ENCODE peak calls at places on chromosomes 5 and 9, in four cellular contexts. U is IMR-90, F is endothelial cell of umbilical vein, K is K562. D is an unnamed sample.

GRCh38 chr5:126994485-126994884 is 35.9 kb downstream of the MARCHF3 start:
- DNase-seq in U (no peak), F (no peak), K (no peak), D (no peak)

GRCh38 chr9:128714586-128715435 is 9.1 kb downstream of the ZDHHC12 start:
- DNase-seq in U (no peak), F (no peak), K (no peak), D (no peak)

GRCh38 chr5:85896499-85896898 is 721.2 kb upstream of the COX7C start:
- DNase-seq in U (no peak), F (no peak), K (no peak), D (no peak)

GRCh38 chr5:74056102-74056788 is 430.2 kb downstream of the ARHGEF28 start:
- DNase-seq in U (no peak), F (no peak), K (no peak), D (no peak)

GRCh38 chr9:34584970-34585369 is 4.6 kb downstream of the CNTFR start:
- DNase-seq in U (no peak), F (no peak), K (no peak), D (no peak)

GRCh38 chr5:9105851-9106250 is 440.0 kb downstream of the SEMA5A start:
- DNase-seq in U (peak; percentile 55), F (no peak), K (no peak), D (no peak)

GRCh38 chr5:177478711-177479646 is 5.5 kb upstream of the DBN1 start:
- DNase-seq in U (peak; percentile 66), F (no peak), K (no peak), D (no peak)

GRCh38 chr5:83430130-83431010 is 41.2 kb upstream of the VCAN start:
- DNase-seq in U (peak; percentile 69), F (peak; percentile 67), K (peak; percentile 79), D (no peak)

GRCh38 chr5:10332301-10332700 is 21.2 kb upstream of the MARCHF6 start:
- DNase-seq in U (no peak), F (no peak), K (no peak), D (no peak)

GRCh38 chr9:121651295-121652036 is at the start of gene DAB2IP:
- DNase-seq in U (peak; percentile 39), F (peak; percentile 59), K (no peak), D (no peak)

GRCh38 chr5:169904568-169904967 is 75.7 kb downstream of the INSYN2B start:
- DNase-seq in U (no peak), F (no peak), K (no peak), D (no peak)

GRCh38 chr5:135930029-135930948 is 24.5 kb downstream of the LECT2 start:
- DNase-seq in U (no peak), F (no peak), K (no peak), D (no peak)

GRCh38 chr5:118553662-118554061 is 434.7 kb downstream of the DTWD2 start:
- DNase-seq in U (peak; percentile 12), F (no peak), K (no peak), D (peak; percentile 25)

GRCh38 chr5:40676643-40677333 is 2.9 kb upstream of the PTGER4 start:
- DNase-seq in U (peak; percentile 87), F (peak; percentile 93), K (no peak), D (peak; percentile 66)

GRCh38 chr5:56155992-56156584 is 77.0 kb downstream of the ANKRD55 start:
- DNase-seq in U (no peak), F (no peak), K (no peak), D (no peak)

GRCh38 chr5:160293386-160293785 is 19.0 kb downstream of the CCNJL start:
- DNase-seq in U (no peak), F (no peak), K (no peak), D (no peak)

GRCh38 chr5:160297004-160297403 is 15.4 kb downstream of the CCNJL start:
- DNase-seq in U (peak; percentile 21), F (no peak), K (no peak), D (no peak)

GRCh38 chr5:160296496-160296895 is 15.9 kb downstream of the CCNJL start:
- DNase-seq in U (no peak), F (no peak), K (no peak), D (no peak)

GRCh38 chr5:160291467-160291866 is 20.9 kb downstream of the CCNJL start:
- DNase-seq in U (no peak), F (no peak), K (no peak), D (peak; percentile 61)

DNA sequence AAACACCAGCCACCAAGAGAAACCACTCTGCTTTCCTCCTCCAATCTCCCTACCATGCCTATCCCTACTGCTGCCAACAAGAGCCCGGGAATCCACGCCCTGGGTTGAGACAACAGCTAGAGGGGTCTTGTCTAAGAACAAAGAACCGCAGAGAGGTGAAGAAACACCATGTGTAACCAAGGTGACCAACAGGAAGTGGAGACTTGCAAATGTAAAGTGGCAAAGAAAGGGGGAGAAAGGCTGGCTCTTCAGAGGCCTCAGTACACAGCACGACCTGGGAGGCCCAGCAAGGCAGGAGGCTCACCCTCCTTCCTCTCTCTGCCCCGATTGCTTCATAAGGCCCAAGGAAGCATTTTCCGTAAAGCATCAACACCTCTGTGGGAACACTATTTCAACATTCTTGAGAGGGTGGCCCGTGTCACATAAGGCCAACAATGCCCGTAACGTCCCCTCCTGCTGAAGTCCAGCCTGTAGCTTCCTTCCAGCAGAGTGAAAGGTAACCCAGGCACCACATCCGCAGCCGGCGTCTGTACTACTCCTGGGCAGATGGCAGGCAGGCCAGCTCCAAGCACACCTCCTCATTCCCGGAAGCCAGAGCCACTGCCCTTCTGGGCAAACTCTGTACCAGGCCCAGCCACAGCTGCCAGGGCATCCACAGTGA is 18.3 kb downstream of the CCNJL start:
- DNase-seq in U (no peak), F (no peak), K (no peak), D (no peak)
- H3K9me1 ChIP-seq in U (peaks cover 4% of the 10 kb centered on the region), F (no peaks in the 10 kb centered on the region), K (no peaks in the 10 kb centered on the region), D (no peaks in the 10 kb centered on the region)

DNA sequence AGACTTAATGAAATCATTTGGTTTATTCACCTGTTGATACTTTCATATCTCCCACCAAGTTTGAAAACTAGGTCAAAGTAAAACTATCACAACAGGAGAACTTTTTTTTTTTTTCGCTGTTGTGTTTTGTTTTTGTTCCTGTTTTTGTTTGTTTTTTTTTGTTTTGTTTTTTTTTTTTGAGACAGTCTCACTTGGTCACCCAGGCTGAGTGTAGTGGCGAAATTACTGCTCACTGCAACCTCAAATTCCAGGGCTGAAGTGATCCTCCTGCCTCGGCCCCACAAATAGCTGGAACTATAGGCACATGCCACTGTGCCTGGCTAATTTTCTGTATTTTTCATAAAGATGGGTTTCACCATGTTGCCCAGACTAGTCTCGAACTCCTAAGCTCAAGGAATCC is 49.3 kb downstream of the MLLT3 start:
- DNase-seq in U (no peak), F (no peak), K (no peak), D (no peak)
- H3K9me1 ChIP-seq in U (peaks cover 4% of the 10 kb centered on the region), F (no peaks in the 10 kb centered on the region), K (no peaks in the 10 kb centered on the region), D (no peaks in the 10 kb centered on the region)

GRCh38 chr9:122923947-122924346 is 7.4 kb downstream of the ZBTB26 start:
- DNase-seq in U (no peak), F (peak; percentile 77), K (no peak), D (no peak)
- H3K9me1 ChIP-seq in U (peaks cover 3% of the 10 kb centered on the region), F (no peaks in the 10 kb centered on the region), K (peaks cover 2% of the 10 kb centered on the region), D (no peaks in the 10 kb centered on the region)

GRCh38 chr5:179413086-179413690 is 67.9 kb upstream of the ADAMTS2 start:
- DNase-seq in U (no peak), F (no peak), K (no peak), D (no peak)
- H3K9me1 ChIP-seq in U (no peaks in the 10 kb centered on the region), F (no peaks in the 10 kb centered on the region), K (no peaks in the 10 kb centered on the region), D (no peaks in the 10 kb centered on the region)

GRCh38 chr5:16137177-16137576 is 42.4 kb downstream of the MARCHF11 start:
- DNase-seq in U (no peak), F (no peak), K (no peak), D (no peak)

GRCh38 chr5:16140417-16140816 is 39.2 kb downstream of the MARCHF11 start:
- DNase-seq in U (no peak), F (no peak), K (no peak), D (no peak)

GRCh38 chr5:16144416-16144815 is 35.2 kb downstream of the MARCHF11 start:
- DNase-seq in U (no peak), F (no peak), K (no peak), D (no peak)

GRCh38 chr5:16143361-16144049 is 36.1 kb downstream of the MARCHF11 start:
- DNase-seq in U (no peak), F (no peak), K (no peak), D (no peak)

DNA sequence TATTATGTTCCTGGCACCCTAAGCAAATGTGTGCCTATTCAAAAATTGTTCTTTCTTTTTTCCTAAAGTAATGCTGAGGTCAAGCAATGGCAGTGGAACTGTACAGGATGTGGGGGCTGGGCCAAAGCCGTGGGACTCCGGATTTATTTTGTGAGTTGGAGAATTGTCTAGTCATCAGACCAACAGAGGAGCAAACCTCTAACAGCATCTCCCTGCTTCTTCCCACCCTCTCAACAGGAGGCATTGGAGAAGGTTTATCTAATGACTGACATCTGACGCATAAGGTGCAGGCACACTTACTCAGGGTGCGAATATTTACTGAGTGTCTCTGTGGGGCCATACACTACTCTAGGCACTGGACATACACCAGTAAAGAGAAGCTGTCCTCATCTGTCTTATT is 38.6 kb downstream of the MARCHF11 start:
- DNase-seq in U (no peak), F (no peak), K (no peak), D (no peak)
- H3K9me1 ChIP-seq in U (no peaks in the 10 kb centered on the region), F (no peaks in the 10 kb centered on the region), K (no peaks in the 10 kb centered on the region), D (no peaks in the 10 kb centered on the region)

DNA sequence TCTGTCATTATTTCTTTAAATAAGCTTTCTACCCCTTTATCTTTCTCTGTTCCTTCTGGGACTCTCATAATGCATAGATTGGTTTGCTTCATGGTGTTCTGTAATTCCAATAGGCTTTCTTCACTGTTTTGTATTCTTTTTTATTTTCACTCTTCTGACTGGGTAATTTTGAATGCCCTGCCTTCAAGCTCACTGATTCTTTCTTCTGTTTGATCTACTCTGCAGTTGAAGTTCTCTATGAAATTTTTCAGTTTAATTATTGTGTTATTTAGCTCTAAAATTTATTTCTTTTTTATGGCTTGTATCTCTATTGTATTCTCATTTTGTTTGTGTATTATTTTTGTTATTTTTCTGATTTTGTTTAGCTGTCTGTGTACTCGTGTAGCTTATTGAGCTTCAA is 89.3 kb upstream of the SLCO4C1 start:
- DNase-seq in U (no peak), F (no peak), K (no peak), D (no peak)
- H3K9me1 ChIP-seq in U (no peaks in the 10 kb centered on the region), F (no peaks in the 10 kb centered on the region), K (no peaks in the 10 kb centered on the region), D (no peaks in the 10 kb centered on the region)

DNA sequence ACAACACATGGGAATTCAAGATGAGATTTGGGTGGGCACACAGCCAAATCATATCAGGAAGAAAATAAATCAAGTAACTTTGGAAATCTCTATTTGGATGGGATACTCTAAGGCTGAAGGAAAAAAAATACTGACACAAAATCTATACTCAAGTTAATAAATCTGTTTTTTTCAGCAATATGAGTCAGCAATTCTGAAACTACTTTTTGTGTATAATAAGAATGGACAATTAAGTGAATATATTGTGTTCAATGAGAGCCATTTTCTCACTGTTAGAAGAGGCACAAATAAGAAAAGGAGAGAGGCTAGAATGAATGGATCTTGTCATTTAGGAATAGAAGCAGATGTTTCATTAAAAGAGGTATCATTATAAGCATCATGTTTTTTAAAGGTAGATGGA is 651.0 kb downstream of the TAF11L14 start:
- DNase-seq in U (no peak), F (no peak), K (no peak), D (no peak)
- H3K9me1 ChIP-seq in U (no peaks in the 10 kb centered on the region), F (no peaks in the 10 kb centered on the region), K (no peaks in the 10 kb centered on the region), D (no peaks in the 10 kb centered on the region)

D was measured in keratinocyte.